ENCODE peak calls at places on chromosome 17, in seven cellular contexts. A is anterior cingulate cortex; N is CD4-positive, CD25-positive, alpha-beta regulatory T cell; P is iPS-NIHi11; O is sigmoid colon; H is right atrium auricular region; L is Calu3. E is an unnamed sample.

GRCh38 chr17:5437721-5438317 is 1.1 kb downstream of the C1QBP start:
- DNase-seq in A (no peak), N (peak; percentile 24), P (no peak), O (no peak), H (no peak), L (no peak), E (no peak)

GRCh38 chr17:65154770-65155589 is 17.8 kb downstream of the RGS9 start:
- DNase-seq in A (no peak), N (no peak), P (no peak), O (no peak), H (no peak), L (no peak), E (peak; percentile 53)

GRCh38 chr17:47290870-47291241 is 32.9 kb upstream of the EFCAB13 start:
- DNase-seq in A (no peak), N (no peak), P (no peak), O (no peak), H (no peak), L (no peak), E (no peak)

GRCh38 chr17:31598921-31599571 is 207.6 kb downstream of the RAB11FIP4 start:
- DNase-seq in A (no peak), N (no peak), P (no peak), O (no peak), H (no peak), L (no peak), E (no peak)

GRCh38 chr17:82375359-82376041 is 3.9 kb downstream of the UTS2R start:
- DNase-seq in A (no peak), N (no peak), P (no peak), O (no peak), H (no peak), L (no peak), E (no peak)

GRCh38 chr17:50575581-50576210 is 15.2 kb downstream of the CACNA1G start:
- DNase-seq in A (no peak), N (no peak), P (peak; percentile 53), O (no peak), H (no peak), L (peak; percentile 50), E (peak; percentile 19)

GRCh38 chr17:71631483-71631882 is 489.3 kb upstream of the SOX9 start:
- DNase-seq in A (no peak), N (no peak), P (no peak), O (no peak), H (no peak), L (no peak), E (no peak)

GRCh38 chr17:66098040-66098439 is 93.9 kb downstream of the CEP112 start:
- DNase-seq in A (no peak), N (no peak), P (no peak), O (no peak), H (no peak), L (no peak), E (no peak)

GRCh38 chr17:37671813-37672544 is 28.7 kb upstream of the DDX52 start:
- DNase-seq in A (no peak), N (no peak), P (no peak), O (no peak), H (no peak), L (no peak), E (no peak)

GRCh38 chr17:8408371-8408770 is 10.7 kb upstream of the RNF222 start:
- DNase-seq in A (no peak), N (peak; percentile 32), P (peak; percentile 36), O (no peak), H (no peak), L (peak; percentile 75), E (peak; percentile 53)

GRCh38 chr17:37607637-37608368 is 1.4 kb downstream of the SYNRG start:
- DNase-seq in A (peak; percentile 1), N (peak; percentile 78), P (no peak), O (no peak), H (no peak), L (no peak), E (peak; percentile 77)

E was measured in MM.1S.